ENCODE peak calls at places on chromosomes 16 and 17, in six cellular contexts. One of them, this sample, is unnamed.

GRCh38 chr17:72702998-72703397 is 389.5 kb downstream of the SLC39A11 start:
- DNase-seq in NAMALWA: no peak
- DNase-seq in AG09319: no peak
- DNase-seq in A549: no peak
- DNase-seq in NCI-H524: no peak
- DNase-seq in lung: no peak
- DNase-seq in this sample: no peak

GRCh38 chr17:72244942-72245341 is 124.1 kb downstream of the SOX9 start:
- DNase-seq in NAMALWA: no peak
- DNase-seq in AG09319: no peak
- DNase-seq in A549: no peak
- DNase-seq in NCI-H524: no peak
- DNase-seq in lung: no peak
- DNase-seq in this sample: no peak

GRCh38 chr17:71792966-71793365 is 327.9 kb upstream of the SOX9 start:
- DNase-seq in NAMALWA: no peak
- DNase-seq in AG09319: peak; percentile 8
- DNase-seq in A549: no peak
- DNase-seq in NCI-H524: no peak
- DNase-seq in lung: no peak
- DNase-seq in this sample: no peak

GRCh38 chr16:8572919-8573724 is 17.2 kb downstream of the TMEM114 start:
- DNase-seq in NAMALWA: peak; percentile 57
- DNase-seq in AG09319: no peak
- DNase-seq in A549: peak; percentile 38
- DNase-seq in NCI-H524: peak; percentile 47
- DNase-seq in lung: no peak
- DNase-seq in this sample: peak; percentile 58

GRCh38 chr17:27544350-27545131 is 86.4 kb upstream of the LGALS9 start:
- DNase-seq in NAMALWA: peak; percentile 70
- DNase-seq in AG09319: no peak
- DNase-seq in A549: no peak
- DNase-seq in NCI-H524: no peak
- DNase-seq in lung: no peak
- DNase-seq in this sample: peak; percentile 77

GRCh38 chr16:90000733-90001427 is 18.4 kb downstream of the DBNDD1 start:
- DNase-seq in NAMALWA: no peak
- DNase-seq in AG09319: no peak
- DNase-seq in A549: no peak
- DNase-seq in NCI-H524: no peak
- DNase-seq in lung: no peak
- DNase-seq in this sample: no peak

GRCh38 chr17:50261051-50261915 is 13.0 kb upstream of the TMEM92 start:
- DNase-seq in NAMALWA: no peak
- DNase-seq in AG09319: no peak
- DNase-seq in A549: no peak
- DNase-seq in NCI-H524: no peak
- DNase-seq in lung: no peak
- DNase-seq in this sample: no peak

GRCh38 chr17:16419074-16419928 is 3.9 kb downstream of the TRPV2 start:
- DNase-seq in NAMALWA: no peak
- DNase-seq in AG09319: no peak
- DNase-seq in A549: peak; percentile 84
- DNase-seq in NCI-H524: no peak
- DNase-seq in lung: no peak
- DNase-seq in this sample: no peak

GRCh38 chr17:45161288-45162021 is at the start of gene HEXIM2:
- DNase-seq in NAMALWA: peak; percentile 100
- DNase-seq in AG09319: peak; percentile 100
- DNase-seq in A549: peak; percentile 98
- DNase-seq in NCI-H524: peak; percentile 100
- DNase-seq in lung: peak; percentile 98
- DNase-seq in this sample: peak; percentile 99

GRCh38 chr16:89983550-89983949 is 35.0 kb downstream of the DEF8 start:
- DNase-seq in NAMALWA: no peak
- DNase-seq in AG09319: no peak
- DNase-seq in A549: no peak
- DNase-seq in NCI-H524: no peak
- DNase-seq in lung: no peak
- DNase-seq in this sample: no peak

GRCh38 chr17:79851461-79851817 is 12.2 kb upstream of the CBX4 start:
- DNase-seq in NAMALWA: no peak
- DNase-seq in AG09319: no peak
- DNase-seq in A549: no peak
- DNase-seq in NCI-H524: peak; percentile 71
- DNase-seq in lung: no peak
- DNase-seq in this sample: no peak

GRCh38 chr17:55420776-55421178 is 858 bp downstream of the MMD start:
- DNase-seq in NAMALWA: peak; percentile 61
- DNase-seq in AG09319: no peak
- DNase-seq in A549: peak; percentile 41
- DNase-seq in NCI-H524: peak; percentile 26
- DNase-seq in lung: peak; percentile 30
- DNase-seq in this sample: peak; percentile 60

GRCh38 chr17:74192950-74193781 is 10.3 kb upstream of the RPL38 start:
- DNase-seq in NAMALWA: no peak
- DNase-seq in AG09319: no peak
- DNase-seq in A549: no peak
- DNase-seq in NCI-H524: peak; percentile 97
- DNase-seq in lung: no peak
- DNase-seq in this sample: peak; percentile 68

GRCh38 chr16:49952386-49952785 is 72.6 kb upstream of the CNEP1R1 start:
- DNase-seq in NAMALWA: no peak
- DNase-seq in AG09319: no peak
- DNase-seq in A549: no peak
- DNase-seq in NCI-H524: no peak
- DNase-seq in lung: no peak
- DNase-seq in this sample: no peak

GRCh38 chr16:30095166-30096078 is 591 bp downstream of the YPEL3 start:
- DNase-seq in NAMALWA: no peak
- DNase-seq in AG09319: no peak
- DNase-seq in A549: no peak
- DNase-seq in NCI-H524: no peak
- DNase-seq in lung: no peak
- DNase-seq in this sample: peak; percentile 13

GRCh38 chr16:72722552-72722951 is 325.4 kb downstream of the ZFHX3 start:
- DNase-seq in NAMALWA: no peak
- DNase-seq in AG09319: no peak
- DNase-seq in A549: no peak
- DNase-seq in NCI-H524: no peak
- DNase-seq in lung: no peak
- DNase-seq in this sample: no peak

This sample was measured in RPMI8226.